ENCODE peak calls at places on chromosomes 1 and 21, in five cellular contexts. V, X, Z, F and Q are unnamed samples.

GRCh38 chr1:109630881-109631512 is 11.4 kb downstream of the AMPD2 start:
- DNase-seq in V (no peak), X (no peak), Z (no peak), F (no peak), Q (no peak)

GRCh38 chr1:162233066-162233465 is 143.6 kb downstream of the SPATA46 start:
- DNase-seq in V (no peak), X (no peak), Z (no peak), F (no peak), Q (no peak)

GRCh38 chr1:173042806-173043205 is 7.9 kb downstream of the TNFSF18 start:
- DNase-seq in V (no peak), X (no peak), Z (peak; percentile 55), F (no peak), Q (no peak)

GRCh38 chr1:229980009-229980408 is 87.0 kb upstream of the GALNT2 start:
- DNase-seq in V (peak; percentile 4), X (peak; percentile 14), Z (peak; percentile 87), F (peak; percentile 46), Q (no peak)

GRCh38 chr1:93190432-93190831 is 9.9 kb downstream of the CCDC18 start:
- DNase-seq in V (no peak), X (no peak), Z (no peak), F (no peak), Q (no peak)

GRCh38 chr1:3908886-3909517 is 8.9 kb upstream of the C1orf174 start:
- DNase-seq in V (no peak), X (no peak), Z (no peak), F (no peak), Q (no peak)

GRCh38 chr1:89587728-89588127 is 45.2 kb upstream of the LRRC8C start:
- DNase-seq in V (no peak), X (peak; percentile 34), Z (no peak), F (no peak), Q (no peak)

GRCh38 chr1:161981735-161982525 is 41.7 kb downstream of the OLFML2B start:
- DNase-seq in V (no peak), X (no peak), Z (no peak), F (no peak), Q (no peak)

GRCh38 chr1:82777240-82777639 is 976.5 kb downstream of the ADGRL2 start:
- DNase-seq in V (no peak), X (no peak), Z (no peak), F (no peak), Q (no peak)

GRCh38 chr1:186617860-186618780 is 62.1 kb downstream of the PTGS2 start:
- DNase-seq in V (peak; percentile 85), X (peak; percentile 92), Z (peak; percentile 65), F (no peak), Q (peak; percentile 77)

GRCh38 chr1:185400057-185400456 is 83.0 kb upstream of the IVNS1ABP start:
- DNase-seq in V (peak; percentile 78), X (peak; percentile 77), Z (peak; percentile 82), F (peak; percentile 52), Q (peak; percentile 80)

GRCh38 chr1:2962061-2962460 is 59.2 kb upstream of the ACTRT2 start:
- DNase-seq in V (no peak), X (no peak), Z (no peak), F (no peak), Q (no peak)

GRCh38 chr1:207393610-207394009 is 60.5 kb upstream of the CR2 start:
- DNase-seq in V (peak; percentile 97), X (peak; percentile 98), Z (peak; percentile 95), F (peak; percentile 88), Q (peak; percentile 95)

GRCh38 chr1:12096615-12097014 is 33.5 kb downstream of the TNFRSF8 start:
- DNase-seq in V (no peak), X (no peak), Z (no peak), F (no peak), Q (no peak)

GRCh38 chr1:3156936-3157335 is 87.9 kb downstream of the PRDM16 start:
- DNase-seq in V (no peak), X (no peak), Z (no peak), F (no peak), Q (no peak)

GRCh38 chr1:204382714-204383083 is 23.0 kb upstream of the PLEKHA6 start:
- DNase-seq in V (no peak), X (no peak), Z (no peak), F (no peak), Q (no peak)

GRCh38 chr1:220511183-220511582 is 16.8 kb upstream of the MARK1 start:
- DNase-seq in V (no peak), X (no peak), Z (peak; percentile 97), F (peak; percentile 83), Q (peak; percentile 69)

GRCh38 chr1:19049128-19049768 is 92.8 kb upstream of the IFFO2 start:
- DNase-seq in V (no peak), X (no peak), Z (peak; percentile 57), F (no peak), Q (no peak)

GRCh38 chr1:156664949-156665411 is 12.2 kb downstream of the NES start:
- DNase-seq in V (no peak), X (no peak), Z (no peak), F (no peak), Q (peak; percentile 41)

GRCh38 chr1:16187748-16188401 is 24.6 kb downstream of the ARHGEF19 start:
- DNase-seq in V (peak; percentile 70), X (peak; percentile 90), Z (peak; percentile 95), F (peak; percentile 90), Q (peak; percentile 73)

GRCh38 chr1:2468041-2468472 is 8.0 kb upstream of the PLCH2 start:
- DNase-seq in V (no peak), X (no peak), Z (no peak), F (no peak), Q (no peak)

GRCh38 chr1:246838118-246838456 is 93.7 kb downstream of the AHCTF1 start:
- DNase-seq in V (no peak), X (no peak), Z (no peak), F (no peak), Q (peak; percentile 16)

GRCh38 chr1:93662481-93663190 is 19.0 kb downstream of the BCAR3 start:
- DNase-seq in V (peak; percentile 56), X (peak; percentile 25), Z (no peak), F (no peak), Q (peak; percentile 37)

GRCh38 chr1:56291374-56291841 is 288.0 kb downstream of the PLPP3 start:
- DNase-seq in V (peak; percentile 74), X (no peak), Z (no peak), F (no peak), Q (peak; percentile 22)

GRCh38 chr1:52636701-52637695 is 4.0 kb downstream of the SHISAL2A start:
- DNase-seq in V (no peak), X (no peak), Z (peak; percentile 60), F (no peak), Q (no peak)

GRCh38 chr1:157653494-157653873 is 47.1 kb downstream of the FCRL3 start:
- DNase-seq in V (no peak), X (no peak), Z (no peak), F (no peak), Q (no peak)

GRCh38 chr1:57017201-57017600 is 51.4 kb upstream of the C8B start:
- DNase-seq in V (peak; percentile 6), X (peak; percentile 50), Z (peak; percentile 12), F (no peak), Q (no peak)

GRCh38 chr1:228378453-228379164 is 28.0 kb downstream of the TRIM11 start:
- DNase-seq in V (peak; percentile 67), X (peak; percentile 57), Z (peak; percentile 40), F (no peak), Q (peak; percentile 91)

DNA sequence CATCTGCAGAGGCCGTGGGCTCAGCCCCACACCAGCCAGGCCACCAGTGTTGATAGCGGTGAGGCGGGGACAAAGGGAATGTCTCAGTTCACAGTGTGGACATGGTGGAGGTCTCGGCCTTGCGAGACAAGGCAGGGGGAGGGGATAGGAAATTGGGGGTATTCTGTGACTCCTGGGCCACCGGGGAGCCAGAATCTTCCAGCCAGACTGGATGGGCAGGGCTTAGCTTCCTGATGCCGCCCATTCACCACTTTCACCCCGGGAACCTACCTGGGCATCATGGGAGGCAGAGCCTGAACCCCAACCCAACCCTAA is 5.1 kb downstream of the LRRC3 start:
- DNase-seq in V (no peak), X (no peak), Z (no peak), F (no peak), Q (no peak)
- H3K4me3 ChIP-seq in V (no peak overlapping the region), X (no peak overlapping the region), Z (no peak overlapping the region), F (no peak overlapping the region), Q (no peak overlapping the region)

GRCh38 chr1:188937965-188938551 is 1539.6 kb downstream of the BRINP3 start:
- DNase-seq in V (no peak), X (no peak), Z (no peak), F (no peak), Q (no peak)
- TF ChIP-seq CTCF in V (no peak), X (no peak), Z (no peak), F (no peak), Q (no peak)

DNA sequence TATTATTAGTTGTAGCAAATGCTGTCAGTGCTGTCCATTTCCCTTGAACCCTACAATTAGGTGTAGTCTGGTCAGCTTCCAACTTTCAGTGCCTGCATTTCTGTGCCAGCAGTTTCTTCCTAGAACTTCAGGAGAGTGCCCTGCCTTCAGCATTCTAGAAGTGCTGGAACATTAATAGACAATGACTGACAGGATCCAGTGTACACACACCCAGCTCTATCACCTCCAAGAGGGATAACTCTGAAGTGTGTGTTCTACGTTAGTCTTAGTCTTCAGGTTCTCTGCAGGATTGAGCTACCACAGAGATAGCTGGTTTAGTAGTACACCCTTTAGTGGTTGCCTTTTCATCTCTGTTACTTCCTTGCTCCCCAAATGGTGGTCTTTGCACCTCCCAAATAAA is 61.4 kb downstream of the PRRX1 start:
- DNase-seq in V (no peak), X (no peak), Z (no peak), F (no peak), Q (no peak)
- H3K4me3 ChIP-seq in V (no peak overlapping the region), X (no peak overlapping the region), Z (no peak overlapping the region), F (no peak overlapping the region), Q (no peak overlapping the region)

GRCh38 chr21:21213297-21213696 is 215.1 kb downstream of the NCAM2 start:
- DNase-seq in V (no peak), X (no peak), Z (no peak), F (no peak), Q (peak; percentile 18)
- TF ChIP-seq CTCF in V (no peak), X (no peak), Z (no peak), F (no peak), Q (no peak)